ENCODE peak calls at places on chromosome 13, in six cellular contexts. T, S, Y, Q, X and M are unnamed samples.

GRCh38 chr13:100773923-100774641 is 99.5 kb upstream of the TMTC4 start:
- DNase-seq in T (no peak), S (no peak), Y (no peak), Q (no peak), X (no peak), M (no peak)

GRCh38 chr13:100361504-100361903 is 227.1 kb downstream of the GGACT start:
- DNase-seq in T (no peak), S (no peak), Y (no peak), Q (no peak), X (no peak), M (no peak)

GRCh38 chr13:100039740-100040139 is 49.2 kb upstream of the PCCA start:
- DNase-seq in T (no peak), S (no peak), Y (no peak), Q (no peak), X (no peak), M (no peak)

GRCh38 chr13:106522898-106523525 is 12.4 kb downstream of the EFNB2 start:
- DNase-seq in T (no peak), S (no peak), Y (no peak), Q (no peak), X (no peak), M (no peak)

GRCh38 chr13:99071211-99071610 is 93.3 kb upstream of the DOCK9 start:
- DNase-seq in T (no peak), S (no peak), Y (no peak), Q (no peak), X (no peak), M (no peak)

GRCh38 chr13:46896346-46897138 is at the start of gene HTR2A:
- DNase-seq in T (no peak), S (no peak), Y (no peak), Q (no peak), X (peak; percentile 10), M (no peak)

GRCh38 chr13:51425410-51426042 is 27.3 kb downstream of the INTS6 start:
- DNase-seq in T (no peak), S (no peak), Y (no peak), Q (no peak), X (no peak), M (no peak)

GRCh38 chr13:80612804-80613203 is 271.9 kb upstream of the SPRY2 start:
- DNase-seq in T (no peak), S (peak; percentile 24), Y (no peak), Q (no peak), X (no peak), M (no peak)

GRCh38 chr13:36526897-36527296 is 94.6 kb downstream of the CCNA1 start:
- DNase-seq in T (no peak), S (no peak), Y (no peak), Q (no peak), X (no peak), M (no peak)